ENCODE peak calls at places on chromosomes 6 and 20, in four cellular contexts. M is K562, O is HepG2, D is H1. J is an unnamed sample.

GRCh38 chr6:148316308-148316707 is 26.3 kb upstream of the SASH1 start:
- DNase-seq in M (no peak), D (no peak), O (no peak), J (no peak)

GRCh38 chr6:88813045-88813444 is 150.4 kb downstream of the RNGTT start:
- DNase-seq in M (no peak), D (no peak), O (no peak), J (no peak)

GRCh38 chr6:122817766-122818165 is 28.7 kb downstream of the SMPDL3A start:
- DNase-seq in O (no peak), M (no peak), D (no peak), J (no peak)

GRCh38 chr6:146944809-146945208 is 259.4 kb upstream of the STXBP5 start:
- DNase-seq in O (peak), M (no peak), D (no peak), J (no peak)

GRCh38 chr6:29938746-29939508 is 3.4 kb upstream of the HLA-A start:
- DNase-seq in O (peak), D (no peak), M (no peak), J (no peak)

GRCh38 chr6:111468329-111469012 is 14.5 kb downstream of the REV3L start:
- DNase-seq in D (no peak), O (no peak), M (no peak), J (no peak)

GRCh38 chr6:26243132-26243531 is 121.9 kb upstream of the BTN3A2 start:
- DNase-seq in M (no peak), D (no peak), O (no peak), J (no peak)

GRCh38 chr6:108562503-108562993 is 1.8 kb downstream of the FOXO3 start:
- DNase-seq in O (peak), M (peak), D (peak), J (peak)

GRCh38 chr6:157615411-157615763 is 207.7 kb upstream of the SNX9 start:
- DNase-seq in M (no peak), O (no peak), D (no peak), J (no peak)

DNA sequence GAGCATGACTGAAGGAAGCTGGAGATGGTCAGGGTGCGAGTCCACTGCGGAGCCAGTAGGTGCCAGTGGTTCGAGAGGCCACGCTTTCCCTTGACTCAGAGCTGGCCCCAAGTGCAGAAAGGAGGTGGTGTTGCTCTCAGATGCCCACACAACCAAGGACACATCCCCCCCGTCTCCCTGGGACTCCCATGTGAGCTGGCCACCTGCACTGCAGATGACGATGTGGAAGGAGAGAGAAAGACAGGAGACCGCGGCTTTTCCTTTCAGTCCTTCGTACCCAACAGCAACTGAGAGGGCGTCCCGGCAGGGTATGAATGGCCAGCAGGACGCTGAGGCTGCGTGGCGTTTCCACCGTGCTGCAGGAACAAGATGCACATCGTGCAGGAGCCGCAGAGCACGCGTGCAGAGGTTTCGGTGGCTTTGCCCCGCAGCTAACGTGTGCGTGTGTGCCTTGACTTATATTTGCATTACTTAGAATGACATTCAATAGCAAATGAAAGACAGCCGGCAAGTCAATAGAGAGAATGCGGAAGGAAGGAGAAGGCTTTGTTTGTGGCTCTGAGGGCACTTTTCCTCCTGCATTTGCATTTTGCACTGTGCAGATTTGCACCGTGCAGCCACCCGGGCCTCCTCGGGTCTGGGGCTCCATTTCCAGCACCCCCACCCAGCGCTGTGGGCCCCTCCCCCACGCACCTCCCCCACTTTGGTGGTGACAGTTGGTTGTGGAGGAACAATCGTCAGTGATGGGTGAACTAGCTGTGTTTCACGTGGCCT is 26.3 kb upstream of the BHLHE23 start:
- DNase-seq in D (peak), M (no peak), O (no peak), J (no peak)
- TF ChIP-seq EZH2 in D (peak), M (no peak), O (no peak), J (no peak)

DNA sequence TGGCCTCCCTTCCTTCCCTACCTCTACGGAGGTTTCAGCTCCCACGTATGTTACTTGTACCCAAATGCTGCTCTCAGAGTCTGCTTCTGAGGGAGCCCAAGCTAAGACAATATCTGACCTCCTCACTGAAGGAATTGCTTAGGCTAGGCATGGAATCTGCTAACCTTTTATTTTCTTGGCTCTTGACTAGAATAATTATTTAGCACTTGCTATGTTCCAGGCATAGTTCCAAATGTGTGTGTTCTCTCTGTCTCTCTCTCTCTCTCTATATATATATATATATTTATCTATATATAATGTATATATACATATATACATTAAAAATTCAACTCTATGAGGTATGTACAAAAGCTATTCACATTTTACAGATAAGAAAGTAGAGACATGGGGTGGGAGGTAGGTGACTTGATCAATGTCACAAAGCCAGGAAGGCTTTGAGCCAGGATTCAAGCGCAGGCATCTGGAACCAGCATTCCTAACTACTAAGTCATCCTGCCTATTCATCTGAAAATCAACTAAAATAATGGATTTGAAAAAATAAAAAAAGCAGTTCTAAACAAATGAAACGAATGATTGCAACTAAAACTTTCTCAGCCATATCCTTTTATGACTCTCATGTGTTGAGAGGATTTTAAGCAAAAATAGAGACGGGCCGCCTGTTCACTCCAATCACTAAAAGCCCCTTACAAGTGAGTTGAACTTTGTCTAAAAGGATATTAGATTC is 189.7 kb upstream of the JAG1 start:
- DNase-seq in D (no peak), O (no peak), M (no peak), J (peak)
- TF ChIP-seq FOSL1 in D (no peak), O (no peak), M (no peak), J (peak)

DNA sequence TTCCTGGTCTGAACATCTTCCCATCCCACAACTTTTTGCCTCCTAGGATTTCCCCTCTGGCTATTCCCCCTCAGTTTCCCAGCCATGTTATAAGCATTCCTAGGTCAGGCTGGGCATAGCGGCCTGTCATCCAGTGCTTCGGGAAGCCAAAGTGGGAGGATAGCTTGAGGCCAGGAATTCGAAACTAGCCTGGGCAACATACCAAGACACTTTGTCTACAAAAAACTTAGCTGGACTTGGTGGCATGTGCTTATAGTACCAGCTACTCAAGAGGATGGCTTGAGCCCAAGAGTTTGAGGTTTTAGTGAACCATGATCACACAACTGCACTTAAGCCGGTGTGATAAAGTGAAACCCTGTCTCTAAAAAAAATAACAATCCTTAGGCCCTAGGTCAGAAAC is 447.4 kb downstream of the KIF16B start:
- DNase-seq in D (no peak), O (no peak), M (no peak), J (no peak)
- H2AFZ ChIP-seq in D (no peak), O (no peak), M (no peak), J (no peak)

DNA sequence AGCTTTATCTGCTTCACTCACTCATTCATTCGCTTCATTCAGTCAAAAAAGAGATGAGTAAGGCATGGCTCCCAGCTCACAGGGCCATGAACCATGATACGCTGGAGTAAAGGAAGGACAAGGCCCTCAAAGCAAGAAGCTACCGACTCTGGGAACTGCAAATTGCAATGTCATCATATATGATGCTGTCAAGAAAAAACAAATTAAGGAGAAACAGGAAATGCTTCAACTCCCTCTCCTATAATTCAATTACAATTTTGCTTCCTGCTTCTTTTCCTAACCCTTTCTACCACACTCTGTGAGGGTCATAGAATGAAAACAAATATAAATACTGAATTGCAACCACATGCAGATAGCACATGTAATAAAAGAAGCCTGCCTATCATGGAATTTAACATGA is 725.7 kb upstream of the FLRT3 start:
- DNase-seq in O (no peak), M (no peak), D (no peak), J (no peak)
- TF ChIP-seq EZH2 in O (no peak), M (no peak), D (no peak), J (no peak)

DNA sequence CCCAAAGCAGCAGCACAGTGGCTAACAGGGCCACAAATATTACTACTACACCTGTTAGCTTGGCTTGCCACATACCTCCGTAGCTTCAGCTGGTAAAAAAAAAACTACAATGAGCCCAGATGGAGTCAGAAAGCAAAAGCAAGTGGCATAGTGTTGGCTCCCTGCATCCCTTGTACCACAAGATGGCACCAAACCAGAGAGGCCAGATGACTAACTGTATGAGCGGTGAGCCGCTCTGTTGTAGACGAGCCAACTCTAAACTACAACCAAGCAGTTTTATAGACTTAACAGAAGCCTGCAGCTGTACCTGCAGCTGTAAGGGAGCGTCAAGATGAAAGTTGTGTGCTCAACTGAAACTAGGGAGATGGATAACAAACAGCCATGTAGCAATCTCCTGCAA is 84.5 kb upstream of the MCHR2 start:
- DNase-seq in D (peak), O (peak), M (no peak), J (peak)
- TF ChIP-seq FOSL1 in D (no peak), O (no peak), M (no peak), J (no peak)

GRCh38 chr20:41570552-41570951 is 47.6 kb downstream of the CHD6 start:
- DNase-seq in M (no peak), O (no peak), D (no peak), J (no peak)
- H2AFZ ChIP-seq in M (no peak), O (no peak), D (no peak), J (no peak)

GRCh38 chr6:12748411-12748810 is 31.8 kb downstream of the PHACTR1 start:
- DNase-seq in O (no peak), M (no peak), D (no peak), J (no peak)
- TF ChIP-seq EZH2 in O (no peak), M (no peak), D (no peak), J (no peak)

DNA sequence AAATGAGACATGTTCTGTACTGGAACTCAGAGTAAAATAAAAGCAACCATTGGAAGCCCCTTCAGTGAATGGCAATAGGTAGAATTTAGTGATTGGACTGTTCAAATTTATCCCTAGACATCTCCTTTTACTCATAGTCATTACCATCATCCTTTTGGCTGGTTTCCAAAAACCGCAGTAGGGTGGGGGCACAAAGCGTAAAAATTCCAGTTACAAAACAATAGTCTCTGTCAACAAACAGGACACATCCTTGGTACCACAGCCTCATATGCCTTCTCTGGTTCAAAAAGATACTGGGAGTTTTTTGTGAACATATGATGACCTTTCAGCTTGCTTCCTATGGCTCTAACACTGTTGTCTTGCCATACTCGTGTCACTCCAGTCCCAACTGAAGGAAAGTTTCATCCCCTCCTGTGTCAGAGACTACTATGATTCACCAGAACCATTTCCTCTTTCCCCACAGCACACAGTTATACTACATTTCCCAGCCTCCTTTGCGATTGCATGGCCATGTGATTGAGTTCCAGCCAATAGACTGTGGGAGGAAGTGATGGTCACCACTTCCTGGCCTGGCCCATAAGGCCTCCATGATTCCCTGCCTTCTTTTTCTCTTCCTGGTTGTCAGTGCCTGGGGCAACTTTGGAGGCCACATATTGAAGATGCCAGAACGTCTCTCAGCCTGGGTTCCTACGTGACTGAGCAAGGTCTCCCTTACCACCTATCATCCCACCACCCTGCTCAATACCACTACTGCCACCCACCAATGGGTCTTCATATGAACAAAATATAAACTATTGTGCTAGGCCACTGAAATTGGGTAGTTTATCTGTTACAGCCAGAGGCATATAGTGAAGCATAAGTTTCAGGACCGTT is 162.4 kb downstream of the ID4 start:
- DNase-seq in O (no peak), D (no peak), M (peak), J (peak)
- TF ChIP-seq FOSL1 in O (no peak), D (no peak), M (peak), J (no peak)